ENCODE peak calls at places on chromosomes 4 and X, in nine cellular contexts. One of them, this sample, is unnamed.

GRCh38 chr4:25775166-25775565 is 87.6 kb downstream of the SEL1L3 start:
- DNase-seq in K562: no peak
- DNase-seq in HFF-Myc: no peak
- DNase-seq in GM04503: no peak
- DNase-seq in naive thymus-derived CD8-positive, alpha-beta T cell: no peak
- DNase-seq in SJSA1: no peak
- DNase-seq in Daoy: no peak
- DNase-seq in HL-60: no peak
- DNase-seq in NCI-H1092 treated with DMSO at 0.1 percent for 48 hours: no peak
- DNase-seq in this sample: no peak

GRCh38 chr4:4675636-4676035 is 133.8 kb upstream of the STX18 start:
- DNase-seq in Daoy: no peak
- DNase-seq in GM04503: no peak
- DNase-seq in SJSA1: no peak
- DNase-seq in K562: no peak
- DNase-seq in NCI-H1092 treated with DMSO at 0.1 percent for 48 hours: no peak
- DNase-seq in HFF-Myc: no peak
- DNase-seq in HL-60: no peak
- DNase-seq in naive thymus-derived CD8-positive, alpha-beta T cell: no peak
- DNase-seq in this sample: no peak

GRCh38 chrX:153509592-153509991 is 7.8 kb upstream of the ATP2B3 start:
- DNase-seq in HL-60: no peak
- DNase-seq in K562: no peak
- DNase-seq in Daoy: no peak
- DNase-seq in NCI-H1092 treated with DMSO at 0.1 percent for 48 hours: no peak
- DNase-seq in naive thymus-derived CD8-positive, alpha-beta T cell: no peak
- DNase-seq in GM04503: no peak
- DNase-seq in HFF-Myc: no peak
- DNase-seq in SJSA1: no peak
- DNase-seq in this sample: no peak

GRCh38 chrX:53438174-53438831 is 4.1 kb upstream of the HSD17B10 start:
- DNase-seq in Daoy: no peak
- DNase-seq in HFF-Myc: no peak
- DNase-seq in NCI-H1092 treated with DMSO at 0.1 percent for 48 hours: peak; percentile 58
- DNase-seq in naive thymus-derived CD8-positive, alpha-beta T cell: no peak
- DNase-seq in K562: peak; percentile 55
- DNase-seq in GM04503: no peak
- DNase-seq in SJSA1: no peak
- DNase-seq in HL-60: no peak
- DNase-seq in this sample: no peak

GRCh38 chrX:46327229-46328081 is 217.8 kb downstream of the ZNF674 start:
- DNase-seq in HFF-Myc: no peak
- DNase-seq in GM04503: peak; percentile 13
- DNase-seq in naive thymus-derived CD8-positive, alpha-beta T cell: no peak
- DNase-seq in SJSA1: peak; percentile 92
- DNase-seq in NCI-H1092 treated with DMSO at 0.1 percent for 48 hours: no peak
- DNase-seq in K562: no peak
- DNase-seq in Daoy: peak; percentile 86
- DNase-seq in HL-60: no peak
- DNase-seq in this sample: no peak

GRCh38 chr4:78331965-78332364 is 219.6 kb upstream of the ANXA3 start:
- DNase-seq in HL-60: no peak
- DNase-seq in SJSA1: no peak
- DNase-seq in naive thymus-derived CD8-positive, alpha-beta T cell: no peak
- DNase-seq in NCI-H1092 treated with DMSO at 0.1 percent for 48 hours: no peak
- DNase-seq in K562: no peak
- DNase-seq in Daoy: no peak
- DNase-seq in GM04503: no peak
- DNase-seq in HFF-Myc: no peak
- DNase-seq in this sample: no peak

GRCh38 chr4:147049940-147050852 is 104.5 kb upstream of the TTC29 start:
- DNase-seq in NCI-H1092 treated with DMSO at 0.1 percent for 48 hours: no peak
- DNase-seq in HFF-Myc: no peak
- DNase-seq in GM04503: peak; percentile 38
- DNase-seq in Daoy: no peak
- DNase-seq in SJSA1: no peak
- DNase-seq in HL-60: no peak
- DNase-seq in K562: no peak
- DNase-seq in naive thymus-derived CD8-positive, alpha-beta T cell: no peak
- DNase-seq in this sample: no peak

GRCh38 chr4:51925307-51925706 is 82.4 kb downstream of the DCUN1D4 start:
- DNase-seq in Daoy: no peak
- DNase-seq in HL-60: no peak
- DNase-seq in NCI-H1092 treated with DMSO at 0.1 percent for 48 hours: no peak
- DNase-seq in K562: no peak
- DNase-seq in SJSA1: no peak
- DNase-seq in HFF-Myc: no peak
- DNase-seq in naive thymus-derived CD8-positive, alpha-beta T cell: no peak
- DNase-seq in GM04503: no peak
- DNase-seq in this sample: no peak

GRCh38 chr4:141131738-141132688 is 1.3 kb downstream of the RNF150 start:
- DNase-seq in K562: no peak
- DNase-seq in Daoy: peak; percentile 6
- DNase-seq in HL-60: no peak
- DNase-seq in GM04503: no peak
- DNase-seq in NCI-H1092 treated with DMSO at 0.1 percent for 48 hours: no peak
- DNase-seq in HFF-Myc: no peak
- DNase-seq in naive thymus-derived CD8-positive, alpha-beta T cell: no peak
- DNase-seq in SJSA1: peak; percentile 47
- DNase-seq in this sample: no peak

GRCh38 chrX:140918398-140919043 is 83.9 kb upstream of the SPANXB1 start:
- DNase-seq in NCI-H1092 treated with DMSO at 0.1 percent for 48 hours: peak; percentile 34
- DNase-seq in naive thymus-derived CD8-positive, alpha-beta T cell: peak; percentile 34
- DNase-seq in Daoy: peak; percentile 15
- DNase-seq in GM04503: peak; percentile 30
- DNase-seq in HFF-Myc: peak; percentile 20
- DNase-seq in K562: peak; percentile 57
- DNase-seq in SJSA1: peak; percentile 25
- DNase-seq in HL-60: peak; percentile 26
- DNase-seq in this sample: peak; percentile 0

This sample was measured in amygdala.